ENCODE peak calls at places on chromosome 5, in four cellular contexts. A, S, R and B are unnamed samples.

GRCh38 chr5:144328980-144329379 is 158.3 kb downstream of the KCTD16 start:
- DNase-seq in A (no peak), S (no peak), R (no peak), B (no peak)

GRCh38 chr5:148910216-148910615 is 83.8 kb downstream of the ADRB2 start:
- DNase-seq in A (no peak), S (no peak), R (no peak), B (no peak)

GRCh38 chr5:125835293-125836172 is 587.7 kb upstream of the GRAMD2B start:
- DNase-seq in A (peak; percentile 12), S (no peak), R (peak; percentile 31), B (peak; percentile 8)

GRCh38 chr5:139147743-139148079 is 50.5 kb downstream of the SIL1 start:
- DNase-seq in A (peak; percentile 19), S (no peak), R (peak; percentile 47), B (no peak)

GRCh38 chr5:172114875-172115422 is 73.1 kb downstream of the STK10 start:
- DNase-seq in A (no peak), S (peak; percentile 60), R (no peak), B (no peak)

GRCh38 chr5:172785429-172786088 is 14.6 kb upstream of the DUSP1 start:
- DNase-seq in A (no peak), S (no peak), R (no peak), B (no peak)

GRCh38 chr5:149323235-149324205 is 21.8 kb upstream of the GRPEL2 start:
- DNase-seq in A (no peak), S (no peak), R (no peak), B (no peak)

GRCh38 chr5:61306531-61307195 is 25.4 kb upstream of the ZSWIM6 start:
- DNase-seq in A (no peak), S (no peak), R (no peak), B (no peak)

GRCh38 chr5:124661317-124662141 is 84.9 kb downstream of the ZNF608 start:
- DNase-seq in A (no peak), S (no peak), R (no peak), B (no peak)

GRCh38 chr5:42321800-42322199 is 101.4 kb upstream of the GHR start:
- DNase-seq in A (no peak), S (no peak), R (no peak), B (no peak)